ENCODE peak calls at places on chromosomes 6 and 20, in six cellular contexts. G, W, V, D, H and R are unnamed samples.

GRCh38 chr20:61636531-61637116 is 384.6 kb downstream of the CDH4 start:
- DNase-seq in G (no peak), H (no peak), W (no peak), D (no peak), V (no peak), R (no peak)

GRCh38 chr6:157143171-157143884 is 180.0 kb downstream of the TMEM242 start:
- DNase-seq in G (no peak), D (no peak), V (peak), H (no peak), W (no peak), R (no peak)

GRCh38 chr20:63822276-63822696 is 8.8 kb downstream of the ZBTB46 start:
- DNase-seq in H (no peak), V (no peak), D (peak), G (no peak), W (no peak), R (no peak)

GRCh38 chr20:32786059-32786760 is 24.0 kb downstream of the DNMT3B start:
- DNase-seq in G (no peak), V (no peak), H (no peak), W (no peak), D (no peak), R (no peak)

GRCh38 chr6:143774347-143774746 is 68.8 kb upstream of the LTV1 start:
- DNase-seq in H (no peak), G (no peak), D (no peak), V (no peak), W (no peak), R (no peak)

GRCh38 chr6:119349341-119350201 is at the start of gene MAN1A1:
- DNase-seq in D (peak), W (peak), G (peak), V (peak), H (no peak), R (peak)

GRCh38 chr6:7138921-7139358 is 31.2 kb downstream of the RREB1 start:
- DNase-seq in V (no peak), H (no peak), W (peak), G (peak), D (no peak), R (peak)

GRCh38 chr20:45061244-45061643 is 39.7 kb downstream of the KCNS1 start:
- DNase-seq in V (no peak), H (no peak), W (peak), D (no peak), G (peak), R (no peak)

GRCh38 chr20:39839406-39840119 is 849.5 kb downstream of the MAFB start:
- DNase-seq in D (no peak), W (no peak), G (no peak), V (no peak), H (no peak), R (no peak)

GRCh38 chr20:52076164-52076563 is 115.4 kb downstream of the ZFP64 start:
- DNase-seq in H (no peak), V (peak), G (no peak), W (no peak), D (no peak), R (no peak)

GRCh38 chr20:25196701-25197120 is 1.2 kb downstream of the ENTPD6 start:
- DNase-seq in W (peak), D (no peak), H (no peak), V (no peak), G (no peak), R (no peak)

DNA sequence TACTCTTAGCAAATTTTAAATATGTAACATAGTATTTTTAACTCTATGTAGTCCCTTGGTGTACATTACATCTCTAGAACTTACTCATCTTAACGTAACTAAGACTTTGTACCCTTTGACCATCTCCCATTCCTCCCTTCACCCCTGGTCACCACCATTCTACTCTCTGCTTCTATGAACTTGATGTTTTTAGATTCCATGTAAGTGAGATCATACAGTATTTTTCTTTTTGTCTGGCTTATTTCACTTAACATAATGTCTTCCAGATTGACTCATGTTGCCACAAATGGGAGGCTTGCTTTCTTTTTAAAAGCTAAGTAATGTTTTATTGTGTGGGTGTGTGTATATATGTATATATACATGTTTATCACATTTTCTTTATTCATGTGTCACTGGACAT is 55.8 kb downstream of the TMEM200A start:
- DNase-seq in G (no peak), W (no peak), H (no peak), D (no peak), V (no peak), R (no peak)
- TF ChIP-seq REST in G (no peak), W (no peak), H (no peak), D (no peak), V (no peak), R (no peak)

GRCh38 chr6:127471379-127472255 is 12.4 kb upstream of the KIAA0408 start:
- DNase-seq in G (no peak), D (no peak), H (no peak), W (no peak), V (no peak), R (no peak)
- TF ChIP-seq MAX in G (no peak), D (no peak), H (no peak), W (no peak), V (no peak), R (no peak)

GRCh38 chr6:43665376-43665775 is 20.5 kb downstream of the RSPH9 start:
- DNase-seq in W (no peak), H (no peak), D (no peak), G (no peak), V (no peak), R (no peak)
- TF ChIP-seq REST in W (no peak), H (no peak), D (no peak), G (no peak), V (no peak), R (no peak)

DNA sequence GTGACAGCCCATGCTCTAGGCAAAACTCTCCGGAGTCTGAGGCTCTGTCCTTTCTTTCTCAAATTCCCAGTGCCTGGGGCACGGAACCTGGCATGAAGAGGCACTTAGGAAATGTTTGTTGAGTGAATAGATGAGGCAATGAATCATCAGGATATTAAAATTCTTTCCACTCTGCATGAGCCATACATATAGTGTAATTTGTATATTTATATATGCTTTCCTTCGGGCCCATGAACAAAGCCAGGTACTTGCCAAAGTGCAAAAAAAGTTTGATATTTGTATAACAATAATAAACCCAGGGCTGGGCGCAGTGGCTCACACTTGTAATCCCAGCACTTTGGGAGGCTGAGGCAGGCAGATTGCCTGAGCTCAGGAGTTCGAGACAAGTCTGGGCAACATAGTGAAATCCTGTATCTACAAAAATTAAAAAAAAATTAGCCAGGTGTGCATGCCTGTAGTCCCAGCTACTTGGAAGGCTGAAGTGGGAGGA is 212.3 kb upstream of the ZNF217 start:
- DNase-seq in D (no peak), V (no peak), H (no peak), W (peak), G (no peak), R (no peak)
- TF ChIP-seq MAX in D (no peak), V (no peak), H (no peak), W (peak), G (peak), R (no peak)

GRCh38 chr6:4910060-4910746 is 93.6 kb downstream of the RPP40 start:
- DNase-seq in D (no peak), V (no peak), H (no peak), G (no peak), W (no peak), R (no peak)
- TF ChIP-seq REST in D (no peak), V (no peak), H (no peak), G (no peak), W (no peak), R (no peak)

GRCh38 chr20:43868091-43868490 is 46.6 kb upstream of the TOX2 start:
- DNase-seq in G (no peak), D (no peak), W (no peak), V (no peak), H (no peak), R (no peak)

DNA sequence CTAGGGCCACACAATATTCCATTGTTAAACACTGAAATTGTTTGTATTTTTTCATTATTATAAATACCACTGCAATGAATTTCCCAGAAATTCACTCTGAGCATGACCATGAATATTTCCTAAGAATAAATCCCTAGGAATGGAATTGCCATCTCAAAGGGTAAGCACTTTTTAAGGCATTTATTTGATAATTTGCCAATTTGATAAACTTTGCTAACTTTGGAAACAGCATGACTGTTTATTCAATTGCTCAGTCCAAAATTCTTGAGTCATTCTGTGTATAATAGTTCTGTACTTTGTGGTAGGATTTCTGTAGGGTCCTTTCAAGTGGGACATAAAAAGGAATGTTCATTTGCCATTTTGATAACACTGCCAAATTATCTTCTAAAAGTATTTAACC is 44.2 kb upstream of the TOX2 start:
- DNase-seq in G (no peak), H (no peak), V (no peak), D (no peak), W (no peak), R (no peak)
- TF ChIP-seq MAX in G (no peak), H (no peak), V (no peak), D (no peak), W (no peak), R (no peak)